ENCODE peak calls at places on chromosomes 4 and X, in nine cellular contexts. C is progenitor cell of endocrine pancreas, Y is tibial artery, S is mammary epithelial cell, E is endodermal cell, I is AG04449, U is upper lobe of left lung, O is GM06990, P is HFF-Myc. V is an unnamed sample.

GRCh38 chr4:26992657-26993361 is 132.2 kb downstream of the STIM2 start:
- DNase-seq in P (no peak), C (no peak), U (no peak), E (no peak), I (no peak), O (peak), Y (no peak), S (peak), V (no peak)

GRCh38 chr4:20474119-20474518 is 222.4 kb downstream of the SLIT2 start:
- DNase-seq in I (no peak), E (no peak), P (no peak), O (no peak), S (peak), U (no peak), C (no peak), Y (no peak), V (no peak)

GRCh38 chr4:122379239-122379638 is 428 bp downstream of the ADAD1 start:
- DNase-seq in S (no peak), Y (no peak), E (no peak), P (no peak), O (peak), U (peak), I (no peak), C (no peak), V (no peak)

GRCh38 chrX:154490021-154490413 is 412 bp downstream of the SLC10A3 start:
- DNase-seq in U (no peak), E (peak), O (no peak), I (no peak), P (no peak), C (no peak), S (peak), Y (no peak), V (no peak)

GRCh38 chr4:150150545-150151156 is 72.4 kb downstream of the DCLK2 start:
- DNase-seq in O (no peak), C (no peak), U (no peak), P (no peak), I (no peak), S (no peak), Y (no peak), E (no peak), V (no peak)

GRCh38 chrX:102711872-102712215 is 404 bp upstream of the GPRASP2 start:
- DNase-seq in E (peak), S (no peak), P (no peak), Y (no peak), O (no peak), U (no peak), C (no peak), I (no peak), V (no peak)

GRCh38 chrX:95059909-95060308 is 1385.9 kb downstream of the FAM133A start:
- DNase-seq in I (no peak), E (no peak), Y (no peak), O (no peak), S (no peak), P (no peak), U (no peak), C (no peak), V (no peak)

GRCh38 chr4:72496119-72496518 is 72.9 kb downstream of the ADAMTS3 start:
- DNase-seq in U (no peak), P (no peak), O (no peak), S (peak), E (no peak), I (no peak), Y (no peak), C (no peak), V (no peak)

GRCh38 chr4:95000076-95000648 is 242.4 kb downstream of the BMPR1B start:
- DNase-seq in O (no peak), E (no peak), P (no peak), C (no peak), Y (no peak), I (no peak), S (no peak), U (no peak), V (no peak)

DNA sequence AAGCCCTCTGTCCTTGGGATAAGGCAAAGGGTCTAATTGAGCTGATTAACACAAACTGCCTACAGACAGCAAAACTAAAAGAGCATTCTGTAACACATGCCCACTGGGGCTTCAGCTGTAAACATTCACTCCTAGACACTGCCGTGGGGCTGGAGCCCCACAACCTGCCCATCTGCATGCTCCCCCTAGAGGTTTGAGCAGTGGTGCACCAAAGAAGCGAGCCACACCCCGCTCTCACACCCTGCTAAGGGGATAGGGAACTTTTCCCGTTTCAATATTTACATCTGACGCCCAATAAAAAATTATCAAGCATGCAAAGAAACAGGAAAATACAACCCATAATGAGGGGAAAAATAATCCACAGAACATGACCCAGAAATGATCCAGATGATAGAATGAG is 46.9 kb upstream of the HSD17B10 start:
- DNase-seq in I (no peak), E (peak), C (no peak), P (no peak), Y (no peak), S (no peak), O (no peak), U (no peak), V (no peak)
- TF ChIP-seq CTCF in I (peak), E (peak), C (peak), P (peak), Y (no peak), S (peak), O (peak), U (no peak), V (peak)

GRCh38 chr4:154741877-154742851 is 1.6 kb upstream of the LRAT start:
- DNase-seq in E (peak), P (no peak), U (peak), C (peak), O (no peak), S (no peak), I (no peak), Y (no peak), V (no peak)

GRCh38 chr4:154741131-154741530 is 2.7 kb upstream of the LRAT start:
- DNase-seq in I (no peak), C (no peak), P (no peak), Y (no peak), U (no peak), O (no peak), E (no peak), S (no peak), V (no peak)

GRCh38 chr4:154744341-154744948 is 645 bp downstream of the LRAT start:
- DNase-seq in U (no peak), E (no peak), O (no peak), I (no peak), Y (no peak), P (no peak), C (no peak), S (no peak), V (no peak)

GRCh38 chr4:154740462-154740861 is 3.3 kb upstream of the LRAT start:
- DNase-seq in I (no peak), U (peak), C (no peak), E (peak), S (no peak), P (no peak), Y (no peak), O (no peak), V (no peak)

GRCh38 chr4:154743683-154744340 is at the start of gene LRAT:
- DNase-seq in P (no peak), E (peak), O (no peak), U (peak), S (peak), Y (peak), I (no peak), C (peak), V (no peak)
- TF ChIP-seq CTCF in P (no peak), E (peak), O (no peak), U (peak), S (peak), Y (no peak), I (no peak), C (peak), V (no peak)

GRCh38 chr4:157014621-157015591 is 43.3 kb upstream of the PDGFC start:
- DNase-seq in O (no peak), E (peak), C (no peak), S (peak), U (no peak), I (peak), P (peak), Y (no peak), V (no peak)
- TF ChIP-seq CTCF in O (no peak), E (no peak), C (no peak), S (no peak), U (no peak), I (no peak), P (no peak), Y (no peak), V (no peak)

GRCh38 chrX:9569875-9570274 is 105.0 kb downstream of the TBL1X start:
- DNase-seq in I (no peak), Y (no peak), O (no peak), U (no peak), E (no peak), P (no peak), C (no peak), S (no peak), V (no peak)

GRCh38 chrX:9578083-9578779 is 113.4 kb downstream of the TBL1X start:
- DNase-seq in Y (no peak), E (no peak), S (no peak), C (no peak), P (no peak), O (no peak), U (no peak), I (no peak), V (no peak)

GRCh38 chrX:9576059-9576458 is 111.2 kb downstream of the TBL1X start:
- DNase-seq in C (no peak), E (no peak), I (no peak), S (no peak), O (no peak), U (no peak), P (no peak), Y (no peak), V (no peak)

GRCh38 chrX:9577555-9577954 is 112.7 kb downstream of the TBL1X start:
- DNase-seq in O (no peak), P (no peak), S (no peak), U (no peak), I (no peak), Y (no peak), C (no peak), E (no peak), V (no peak)

DNA sequence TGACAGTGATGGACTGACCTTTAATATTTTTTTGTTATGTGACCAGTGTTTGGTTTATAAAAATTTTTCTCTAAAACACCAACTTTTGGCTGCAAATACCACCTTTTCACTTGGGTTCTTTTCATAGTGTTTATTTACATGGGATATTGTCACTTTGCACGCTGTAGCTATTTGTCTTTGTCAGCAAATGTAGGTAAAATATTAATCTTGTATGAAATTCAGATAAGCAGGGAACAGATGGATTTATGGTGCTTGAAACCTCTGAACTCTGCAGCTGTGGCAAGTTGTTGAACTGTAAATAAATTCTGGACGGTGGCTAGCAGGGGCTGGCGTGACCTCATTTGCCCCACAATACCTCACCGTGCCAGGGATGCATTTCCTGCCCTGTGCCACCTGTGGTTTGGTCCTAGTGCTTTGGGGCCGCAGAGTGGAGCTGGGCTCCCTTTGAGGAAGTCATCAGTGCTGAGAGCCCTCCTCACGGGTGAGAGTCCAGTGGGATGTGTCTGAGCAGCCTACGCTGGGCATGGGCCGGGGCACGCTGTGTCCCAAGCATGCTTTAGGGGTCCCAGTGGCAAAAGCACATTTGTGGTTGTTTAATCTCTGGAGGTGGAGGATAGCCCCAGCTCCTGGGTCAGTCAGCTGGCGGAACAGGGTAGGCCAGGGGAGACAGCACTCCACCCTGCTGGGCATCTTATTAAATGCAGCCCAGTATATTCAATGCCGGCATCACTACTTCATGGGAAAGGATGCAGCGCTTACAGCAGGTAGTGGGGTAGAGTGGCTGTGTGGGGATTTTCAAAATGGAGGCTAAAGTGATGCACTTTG is 108.6 kb downstream of the TBL1X start:
- DNase-seq in I (no peak), O (no peak), Y (no peak), U (no peak), E (peak), P (no peak), S (no peak), C (no peak), V (no peak)
- TF ChIP-seq CTCF in I (no peak), O (no peak), Y (no peak), U (no peak), E (peak), P (no peak), S (no peak), C (no peak), V (no peak)

V was measured in osteocyte.